ENCODE peak calls at places on chromosomes 7 and 10, in six cellular contexts. A is neuronal stem cell; J is heart left ventricle; E is CD8-positive, alpha-beta T cell; U is choroid plexus epithelial cell; M is foreskin fibroblast. L is an unnamed sample.

GRCh38 chr10:29736325-29737208 is 101.8 kb upstream of the SVIL start:
- DNase-seq in A (peak; percentile 58), J (peak; percentile 83), E (no peak), U (peak; percentile 53), M (peak; percentile 89), L (no peak)

GRCh38 chr7:100013328-100013676 is 2.1 kb upstream of the ZKSCAN1 start:
- DNase-seq in A (no peak), J (no peak), E (no peak), U (no peak), M (no peak), L (no peak)

GRCh38 chr7:97145068-97145467 is 27.6 kb downstream of the SDHAF3 start:
- DNase-seq in A (no peak), J (no peak), E (no peak), U (peak; percentile 70), M (peak; percentile 43), L (no peak)

GRCh38 chr7:30804078-30804661 is 33.0 kb downstream of the MINDY4 start:
- DNase-seq in A (no peak), J (no peak), E (no peak), U (peak; percentile 81), M (peak; percentile 92), L (peak; percentile 83)

GRCh38 chr10:11707936-11708335 is 34.2 kb upstream of the ECHDC3 start:
- DNase-seq in A (no peak), J (peak; percentile 40), E (no peak), U (no peak), M (no peak), L (no peak)

GRCh38 chr7:138257459-138258193 is 181.4 kb downstream of the AKR1D1 start:
- DNase-seq in A (no peak), J (no peak), E (no peak), U (peak; percentile 89), M (no peak), L (no peak)

GRCh38 chr7:18345641-18346234 is 149.8 kb upstream of the HDAC9 start:
- DNase-seq in A (peak; percentile 57), J (no peak), E (no peak), U (peak; percentile 72), M (peak; percentile 70), L (no peak)

GRCh38 chr7:95686109-95686508 is 86.2 kb upstream of the DYNC1I1 start:
- DNase-seq in A (peak; percentile 14), J (peak; percentile 39), E (no peak), U (peak; percentile 86), M (peak; percentile 76), L (peak; percentile 9)

GRCh38 chr7:51344406-51344805 is 27.8 kb upstream of the COBL start:
- DNase-seq in A (no peak), J (no peak), E (no peak), U (no peak), M (no peak), L (no peak)

GRCh38 chr10:131216681-131217230 is 94.8 kb downstream of the TCERG1L start:
- DNase-seq in A (no peak), J (no peak), E (no peak), U (no peak), M (no peak), L (no peak)

GRCh38 chr10:88934900-88935672 is 17.5 kb downstream of the ACTA2 start:
- DNase-seq in A (peak; percentile 65), J (peak; percentile 61), E (peak; percentile 70), U (peak; percentile 93), M (peak; percentile 89), L (no peak)

GRCh38 chr10:24756283-24756682 is 32.6 kb upstream of the ARHGAP21 start:
- DNase-seq in A (no peak), J (no peak), E (no peak), U (no peak), M (no peak), L (no peak)

DNA sequence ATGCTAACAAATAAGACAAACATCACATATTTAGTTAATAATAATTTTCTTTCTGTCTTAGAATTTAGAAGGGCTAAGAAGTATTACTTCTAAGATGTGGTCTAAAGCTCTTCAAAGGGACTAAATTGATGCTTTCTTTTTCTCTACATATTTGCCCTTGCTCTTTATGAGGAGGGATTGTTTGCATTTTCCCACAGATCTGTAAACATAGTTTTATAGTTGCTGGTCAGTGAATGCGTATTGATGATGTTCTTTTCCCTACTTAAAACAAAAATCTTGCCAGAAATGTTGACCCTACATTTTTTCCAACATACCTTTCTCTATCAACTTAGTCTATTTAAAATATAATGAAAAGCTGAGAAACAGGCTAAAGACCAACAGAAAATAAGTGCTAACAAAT is 372.4 kb upstream of the LRGUK start:
- DNase-seq in A (no peak), J (no peak), E (no peak), U (peak; percentile 41), M (no peak), L (no peak)
- H3K4me3 ChIP-seq in A (no peak overlapping the region), J (no peak overlapping the region), E (no peak overlapping the region), U (no peak overlapping the region), M (no peak overlapping the region), L (no peak overlapping the region)

GRCh38 chr10:123139165-123139520 is 3.4 kb downstream of the HMX3 start:
- DNase-seq in A (no peak), J (no peak), E (no peak), U (no peak), M (no peak), L (no peak)
- H3K4me3 ChIP-seq in A (no peak overlapping the region), J (no peak overlapping the region), E (no peak overlapping the region), U (no peak overlapping the region), M (no peak overlapping the region), L (no peak overlapping the region)

GRCh38 chr10:75122505-75122904 is 11.0 kb downstream of the SAMD8 start:
- DNase-seq in A (no peak), J (no peak), E (no peak), U (no peak), M (no peak), L (no peak)

GRCh38 chr10:75126277-75126676 is 14.8 kb downstream of the SAMD8 start:
- DNase-seq in A (no peak), J (no peak), E (no peak), U (no peak), M (no peak), L (no peak)

GRCh38 chr10:75129537-75129936 is 18.1 kb downstream of the SAMD8 start:
- DNase-seq in A (no peak), J (no peak), E (no peak), U (no peak), M (no peak), L (no peak)

GRCh38 chr10:75123088-75123682 is 11.7 kb downstream of the SAMD8 start:
- DNase-seq in A (no peak), J (no peak), E (no peak), U (no peak), M (no peak), L (no peak)

DNA sequence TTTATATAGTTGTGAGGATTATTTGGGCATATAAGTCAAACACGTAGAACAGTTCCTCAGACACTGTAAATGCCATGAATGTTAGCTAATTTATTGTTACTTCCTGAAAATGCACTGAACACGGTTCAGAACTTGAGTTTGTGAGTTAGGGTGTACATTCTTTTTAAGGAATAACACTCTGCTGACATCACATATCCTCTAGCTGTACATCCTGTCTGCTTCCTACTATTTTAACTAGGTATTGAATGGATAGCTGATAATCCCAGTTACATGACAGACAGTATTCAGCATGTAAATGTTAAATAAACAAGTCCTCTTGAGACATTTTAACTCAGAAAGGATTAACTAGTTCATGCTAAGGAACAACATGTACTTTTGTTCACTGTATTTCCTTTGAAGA is 16.0 kb downstream of the SAMD8 start:
- DNase-seq in A (no peak), J (no peak), E (no peak), U (peak; percentile 55), M (no peak), L (no peak)
- H3K4me3 ChIP-seq in A (no peak overlapping the region), J (no peak overlapping the region), E (no peak overlapping the region), U (no peak overlapping the region), M (no peak overlapping the region), L (no peak overlapping the region)

GRCh38 chr7:139487366-139488080 is 4.0 kb upstream of the KLRG2 start:
- DNase-seq in A (no peak), J (no peak), E (no peak), U (no peak), M (no peak), L (no peak)

GRCh38 chr7:139479620-139480019 is 3.9 kb downstream of the KLRG2 start:
- DNase-seq in A (no peak), J (no peak), E (no peak), U (no peak), M (no peak), L (no peak)

GRCh38 chr7:139482122-139482521 is 1.4 kb downstream of the KLRG2 start:
- DNase-seq in A (no peak), J (no peak), E (no peak), U (no peak), M (no peak), L (no peak)

GRCh38 chr7:139481364-139481763 is 2.1 kb downstream of the KLRG2 start:
- DNase-seq in A (no peak), J (no peak), E (no peak), U (no peak), M (no peak), L (no peak)

DNA sequence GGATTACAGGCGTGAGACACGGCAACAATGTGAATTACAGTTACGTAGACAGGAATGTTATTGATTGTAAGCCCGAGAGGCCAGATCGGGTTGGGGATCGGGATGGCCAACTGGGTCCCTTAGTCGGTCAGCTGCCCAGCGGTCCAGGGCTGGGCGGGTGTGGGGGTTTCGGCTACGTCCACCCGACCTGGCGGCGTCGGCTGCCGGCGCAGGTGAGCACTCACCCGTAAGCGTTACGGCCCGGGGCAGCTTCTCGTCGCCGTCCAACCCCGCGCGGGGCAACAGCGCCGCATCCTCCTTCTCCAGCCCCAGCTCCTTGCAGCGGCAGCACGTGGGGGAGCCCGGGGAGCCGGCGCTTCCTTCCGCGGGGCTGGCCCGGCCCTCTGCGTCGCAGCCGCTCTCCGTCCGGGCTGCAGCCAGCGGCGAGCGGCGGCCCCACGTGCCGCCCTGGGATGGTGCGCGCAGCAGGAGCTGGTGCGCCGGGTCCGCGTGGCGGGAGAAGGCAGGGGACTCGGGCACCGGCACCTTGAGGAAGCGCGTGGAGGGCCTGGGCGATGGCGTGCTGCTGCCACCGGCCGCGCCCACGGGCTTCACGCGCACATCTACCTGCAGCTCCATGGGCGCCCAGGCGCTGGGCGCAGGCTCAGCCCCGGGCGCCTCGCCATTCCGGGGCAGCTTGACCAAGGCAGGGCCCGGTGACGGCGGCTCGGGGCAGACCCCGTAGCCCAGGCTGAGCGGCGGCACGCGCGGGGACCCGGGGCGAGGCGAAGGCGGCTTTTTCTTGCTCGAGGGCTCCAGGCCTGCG is 609 bp downstream of the KLRG2 start:
- DNase-seq in A (peak; percentile 31), J (no peak), E (no peak), U (peak; percentile 14), M (peak; percentile 45), L (no peak)
- H3K4me3 ChIP-seq in A (peak overlapping the region; percentile 34), J (peak overlapping the region; percentile 55), E (peak overlapping the region; percentile 41), U (no peak overlapping the region), M (no peak overlapping the region), L (peak overlapping the region; percentile 3)